ENCODE peak calls at places on chromosomes 4 and X, in seven cellular contexts. F is right atrium auricular region, X is keratinocyte, B is IMR-90, E is tibial artery, R is GM12865, W is stomach. T is an unnamed sample.

GRCh38 chr4:13322681-13323101 is 161.4 kb downstream of the RAB28 start:
- DNase-seq in F (no peak), X (peak), B (peak), E (no peak), R (no peak), W (no peak), T (peak)

GRCh38 chr4:13313856-13314255 is 170.3 kb downstream of the RAB28 start:
- DNase-seq in F (no peak), X (no peak), B (no peak), E (no peak), R (no peak), W (no peak), T (no peak)

GRCh38 chr4:113169368-113169767 is 119.9 kb downstream of the ANK2 start:
- DNase-seq in F (no peak), X (no peak), B (no peak), E (no peak), R (no peak), W (no peak), T (no peak)

GRCh38 chrX:1391707-1392375 is at the start of gene SLC25A6:
- DNase-seq in F (peak), X (peak), B (peak), E (peak), R (peak), W (peak), T (peak)

GRCh38 chr4:5399790-5400421 is 308.5 kb downstream of the EVC2 start:
- DNase-seq in F (no peak), X (no peak), B (peak), E (no peak), R (peak), W (no peak), T (no peak)

GRCh38 chr4:27005512-27006246 is 145.0 kb downstream of the STIM2 start:
- DNase-seq in F (no peak), X (no peak), B (peak), E (no peak), R (no peak), W (no peak), T (peak)

GRCh38 chrX:46044486-46044885 is 500.7 kb downstream of the ZNF674 start:
- DNase-seq in F (no peak), X (no peak), B (no peak), E (no peak), R (no peak), W (no peak), T (peak)

GRCh38 chr4:141220271-141220654 is 432 bp upstream of the ZNF330 start:
- DNase-seq in F (no peak), X (no peak), B (no peak), E (no peak), R (no peak), W (no peak), T (no peak)

GRCh38 chrX:41452565-41452964 is 5.4 kb downstream of the NYX start:
- DNase-seq in F (no peak), X (no peak), B (peak), E (no peak), R (no peak), W (no peak), T (no peak)

GRCh38 chrX:130874751-130875150 is 28.3 kb downstream of the ENOX2 start:
- DNase-seq in F (no peak), X (no peak), B (peak), E (no peak), R (no peak), W (no peak), T (no peak)

GRCh38 chr4:122666527-122667245 is 45.8 kb upstream of the IL21 start:
- DNase-seq in F (no peak), X (peak), B (peak), E (no peak), R (no peak), W (no peak), T (peak)

GRCh38 chrX:100413231-100413630 is 3.2 kb upstream of the PCDH19 start:
- DNase-seq in F (peak), X (no peak), B (peak), E (peak), R (peak), W (peak), T (peak)

GRCh38 chr4:43234626-43235025 is 342.1 kb downstream of the GRXCR1 start:
- DNase-seq in F (no peak), X (no peak), B (peak), E (no peak), R (no peak), W (no peak), T (no peak)

GRCh38 chr4:25938251-25939186 is 24.5 kb downstream of the SMIM20 start:
- DNase-seq in F (peak), X (no peak), B (peak), E (peak), R (peak), W (no peak), T (peak)

GRCh38 chrX:9530848-9531274 is 66.0 kb downstream of the TBL1X start:
- DNase-seq in F (peak), X (no peak), B (peak), E (peak), R (peak), W (peak), T (peak)

GRCh38 chrX:42269186-42269585 is 345.8 kb upstream of the CASK start:
- DNase-seq in F (no peak), X (no peak), B (peak), E (no peak), R (no peak), W (no peak), T (peak)

GRCh38 chrX:4238916-4239315 is 525.5 kb upstream of the PRKX start:
- DNase-seq in F (no peak), X (no peak), B (no peak), E (no peak), R (no peak), W (no peak), T (no peak)

GRCh38 chrX:4243759-4244158 is 530.3 kb upstream of the PRKX start:
- DNase-seq in F (no peak), X (no peak), B (no peak), E (no peak), R (no peak), W (no peak), T (no peak)

GRCh38 chrX:4240541-4241194 is 527.2 kb upstream of the PRKX start:
- DNase-seq in F (no peak), X (no peak), B (no peak), E (no peak), R (peak), W (no peak), T (no peak)

DNA sequence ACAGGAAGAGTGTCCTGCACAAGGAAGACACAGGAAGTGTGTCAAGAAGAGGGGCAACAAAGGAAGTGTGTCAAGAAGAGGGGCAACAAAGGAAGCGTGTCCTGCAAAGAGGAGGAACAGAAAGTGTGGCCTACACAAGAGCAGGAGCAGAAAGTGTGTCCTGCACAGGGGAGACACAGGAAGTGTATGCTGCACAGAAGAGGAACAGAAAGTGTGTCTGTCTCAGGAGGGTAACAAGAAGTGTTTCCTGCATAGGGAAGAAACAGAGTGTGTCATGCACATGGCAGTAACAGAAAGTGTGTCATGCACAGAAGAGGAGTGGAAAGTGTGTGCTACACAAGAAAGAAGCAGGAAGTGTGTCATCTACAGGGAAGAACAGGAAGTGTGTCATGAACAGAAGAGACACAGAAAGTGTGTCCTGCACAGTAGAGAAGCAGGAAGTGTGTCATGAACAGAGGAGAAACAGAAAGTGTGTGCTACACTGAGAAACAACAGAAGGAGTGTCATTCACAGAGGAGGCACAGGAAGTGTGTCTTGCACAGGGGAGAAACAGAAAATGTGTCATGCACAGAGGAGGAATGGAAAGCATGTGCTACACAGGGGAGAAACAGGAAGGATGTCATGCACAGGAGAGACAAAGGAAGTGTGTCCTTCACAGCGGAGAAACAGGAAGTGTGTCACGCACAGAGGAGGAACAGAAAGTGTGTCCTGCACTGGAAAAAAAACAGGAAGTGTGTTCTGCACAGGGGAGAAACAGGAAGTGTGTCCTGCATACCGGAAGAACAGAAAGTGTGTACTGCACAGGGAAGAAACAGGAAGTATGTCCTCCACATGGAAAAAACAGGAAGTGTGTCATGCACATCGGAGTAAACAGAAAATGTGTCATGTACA is 526.4 kb upstream of the PRKX start:
- DNase-seq in F (no peak), X (no peak), B (no peak), E (no peak), R (no peak), W (no peak), T (no peak)
- H3K4me3 ChIP-seq in F (no peak), X (no peak), B (no peak), E (no peak), R (no peak), W (no peak), T (no peak)

DNA sequence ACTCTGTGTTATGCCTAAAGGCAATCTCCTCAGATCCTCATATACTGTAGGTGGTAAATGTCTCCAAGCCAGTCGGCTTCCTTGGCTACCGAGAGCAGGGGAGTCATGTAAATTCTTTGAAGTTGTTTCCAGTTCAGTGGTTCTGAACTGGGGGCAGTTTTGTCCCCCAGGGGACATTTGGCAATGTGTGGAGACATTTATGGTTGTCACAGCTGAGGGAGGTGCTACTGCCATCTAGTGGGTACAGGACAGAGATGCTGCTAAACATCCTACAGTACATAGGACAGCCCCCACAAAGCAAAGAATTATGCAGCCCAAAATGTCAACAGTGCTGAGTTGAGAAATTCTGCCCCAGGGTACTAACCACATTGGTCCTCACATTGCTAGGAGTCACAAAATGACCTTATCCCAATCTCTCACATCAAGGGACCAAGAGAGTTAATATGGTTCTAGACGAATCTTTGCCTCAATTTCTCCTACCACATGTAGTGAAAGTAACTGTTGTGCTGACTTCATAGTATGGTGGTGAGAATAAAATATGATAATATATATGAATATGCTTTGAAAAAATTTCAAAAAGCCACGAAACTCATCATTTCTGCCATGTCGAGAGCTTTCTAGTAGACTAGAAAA is 104.4 kb upstream of the ARHGAP24 start:
- DNase-seq in F (no peak), X (peak), B (peak), E (no peak), R (peak), W (peak), T (peak)
- TF ChIP-seq CTCF in F (peak), X (peak), B (peak), E (peak), R (peak), W (peak), T (peak)

GRCh38 chrX:119990995-119991787 is 47.6 kb upstream of the NKAP start:
- DNase-seq in F (no peak), X (no peak), B (no peak), E (no peak), R (no peak), W (no peak), T (no peak)
- H3K4me3 ChIP-seq in F (peak), X (no peak), B (no peak), E (peak), R (no peak), W (peak), T (no peak)

DNA sequence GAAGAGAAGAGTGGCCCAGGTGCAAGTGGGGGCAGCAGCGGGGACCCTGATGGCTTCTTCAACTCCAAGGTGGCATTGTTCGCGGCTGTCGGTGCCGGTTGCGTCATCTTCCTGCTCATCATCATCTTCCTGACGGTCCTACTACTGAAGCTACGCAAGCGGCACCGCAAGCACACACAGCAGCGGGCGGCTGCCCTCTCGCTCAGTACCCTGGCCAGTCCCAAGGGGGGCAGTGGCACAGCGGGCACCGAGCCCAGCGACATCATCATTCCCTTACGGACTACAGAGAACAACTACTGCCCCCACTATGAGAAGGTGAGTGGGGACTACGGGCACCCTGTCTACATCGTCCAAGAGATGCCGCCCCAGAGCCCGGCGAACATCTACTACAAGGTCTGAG is 11.4 kb downstream of the EFNB1 start:
- DNase-seq in F (no peak), X (no peak), B (no peak), E (no peak), R (no peak), W (no peak), T (no peak)
- TF ChIP-seq CTCF in F (no peak), X (no peak), B (no peak), E (no peak), R (no peak), W (no peak), T (no peak)

T was measured in AG09309.